ENCODE peak calls at places on chromosomes 12 and 14, in four cellular contexts. One of them, this sample, is unnamed.

GRCh38 chr12:98352835-98353234 is 162.6 kb upstream of the TMPO start:
- DNase-seq in left colon: no peak
- DNase-seq in LoVo: no peak
- DNase-seq in HT-29: no peak
- DNase-seq in this sample: no peak

GRCh38 chr12:41972196-41972994 is 172.3 kb downstream of the GXYLT1 start:
- DNase-seq in left colon: no peak
- DNase-seq in LoVo: no peak
- DNase-seq in HT-29: no peak
- DNase-seq in this sample: no peak

GRCh38 chr14:71607056-71607455 is 325.2 kb upstream of the RGS6 start:
- DNase-seq in left colon: no peak
- DNase-seq in LoVo: no peak
- DNase-seq in HT-29: no peak
- DNase-seq in this sample: no peak

GRCh38 chr12:19273482-19274330 is 144.2 kb downstream of the PLEKHA5 start:
- DNase-seq in left colon: peak; percentile 56
- DNase-seq in LoVo: peak; percentile 93
- DNase-seq in HT-29: peak; percentile 89
- DNase-seq in this sample: peak; percentile 91

GRCh38 chr12:45969084-45969483 is 21.3 kb downstream of the SCAF11 start:
- DNase-seq in left colon: no peak
- DNase-seq in LoVo: no peak
- DNase-seq in HT-29: no peak
- DNase-seq in this sample: no peak

GRCh38 chr12:57087689-57088441 is 1.0 kb upstream of the NAB2 start:
- DNase-seq in left colon: peak; percentile 89
- DNase-seq in LoVo: peak; percentile 78
- DNase-seq in HT-29: peak; percentile 66
- DNase-seq in this sample: peak; percentile 93

GRCh38 chr14:104145826-104146642 is 7.6 kb downstream of the KIF26A start:
- DNase-seq in left colon: no peak
- DNase-seq in LoVo: no peak
- DNase-seq in HT-29: no peak
- DNase-seq in this sample: no peak

GRCh38 chr12:88921434-88921833 is 341.2 kb upstream of the KITLG start:
- DNase-seq in left colon: no peak
- DNase-seq in LoVo: no peak
- DNase-seq in HT-29: peak; percentile 23
- DNase-seq in this sample: no peak

GRCh38 chr12:80553316-80553715 is 109.3 kb downstream of the PTPRQ start:
- DNase-seq in left colon: no peak
- DNase-seq in LoVo: peak; percentile 28
- DNase-seq in HT-29: no peak
- DNase-seq in this sample: peak; percentile 65

GRCh38 chr14:68783408-68784297 is 9.2 kb downstream of the ZFP36L1 start:
- DNase-seq in left colon: peak; percentile 73
- DNase-seq in LoVo: no peak
- DNase-seq in HT-29: no peak
- DNase-seq in this sample: no peak

GRCh38 chr12:29644536-29645162 is 139.1 kb downstream of the TMTC1 start:
- DNase-seq in left colon: no peak
- DNase-seq in LoVo: no peak
- DNase-seq in HT-29: no peak
- DNase-seq in this sample: no peak

GRCh38 chr12:32586390-32586789 is 92.7 kb upstream of the DNM1L start:
- DNase-seq in left colon: no peak
- DNase-seq in LoVo: no peak
- DNase-seq in HT-29: no peak
- DNase-seq in this sample: peak; percentile 84

GRCh38 chr12:61524851-61525250 is 735.4 kb upstream of the USP15 start:
- DNase-seq in left colon: no peak
- DNase-seq in LoVo: no peak
- DNase-seq in HT-29: no peak
- DNase-seq in this sample: no peak

GRCh38 chr12:53067993-53068770 is 11.0 kb downstream of the SPRYD3 start:
- DNase-seq in left colon: no peak
- DNase-seq in LoVo: no peak
- DNase-seq in HT-29: no peak
- DNase-seq in this sample: no peak

GRCh38 chr14:42222924-42223471 is 616.3 kb downstream of the LRFN5 start:
- DNase-seq in left colon: no peak
- DNase-seq in LoVo: no peak
- DNase-seq in HT-29: no peak
- DNase-seq in this sample: peak; percentile 71

GRCh38 chr12:57898308-57898970 is 42.9 kb upstream of the ATP23 start:
- DNase-seq in left colon: no peak
- DNase-seq in LoVo: no peak
- DNase-seq in HT-29: no peak
- DNase-seq in this sample: peak; percentile 60

GRCh38 chr14:49999216-49999761 is 106.4 kb downstream of the ARF6 start:
- DNase-seq in left colon: peak; percentile 93
- DNase-seq in LoVo: peak; percentile 74
- DNase-seq in HT-29: peak; percentile 59
- DNase-seq in this sample: peak; percentile 79

GRCh38 chr14:29716150-29716549 is 211.5 kb downstream of the PRKD1 start:
- DNase-seq in left colon: no peak
- DNase-seq in LoVo: no peak
- DNase-seq in HT-29: no peak
- DNase-seq in this sample: no peak

GRCh38 chr12:34347367-34347766 is 325.1 kb downstream of the ALG10 start:
- DNase-seq in left colon: no peak
- DNase-seq in LoVo: peak; percentile 71
- DNase-seq in HT-29: peak; percentile 9
- DNase-seq in this sample: no peak

GRCh38 chr14:93977790-93978581 is 1.6 kb upstream of the ASB2 start:
- DNase-seq in left colon: no peak
- DNase-seq in LoVo: no peak
- DNase-seq in HT-29: no peak
- DNase-seq in this sample: peak; percentile 42

GRCh38 chr12:2190896-2191533 is 138.2 kb downstream of the CACNA1C start:
- DNase-seq in left colon: no peak
- DNase-seq in LoVo: no peak
- DNase-seq in HT-29: no peak
- DNase-seq in this sample: no peak

GRCh38 chr12:50597200-50598195 is 92.7 kb downstream of the DIP2B start:
- DNase-seq in left colon: no peak
- DNase-seq in LoVo: no peak
- DNase-seq in HT-29: no peak
- DNase-seq in this sample: peak; percentile 83

GRCh38 chr14:105069887-105070759 is 4.9 kb upstream of the GPR132 start:
- DNase-seq in left colon: no peak
- DNase-seq in LoVo: no peak
- DNase-seq in HT-29: no peak
- DNase-seq in this sample: no peak

GRCh38 chr14:30142216-30142615 is 214.6 kb upstream of the PRKD1 start:
- DNase-seq in left colon: no peak
- DNase-seq in LoVo: no peak
- DNase-seq in HT-29: no peak
- DNase-seq in this sample: no peak

GRCh38 chr12:15227004-15227679 is 5.9 kb upstream of the RERG start:
- DNase-seq in left colon: peak; percentile 42
- DNase-seq in LoVo: peak; percentile 50
- DNase-seq in HT-29: peak; percentile 36
- DNase-seq in this sample: peak; percentile 36

GRCh38 chr12:22658214-22658613 is 33.2 kb downstream of the ETNK1 start:
- DNase-seq in left colon: no peak
- DNase-seq in LoVo: no peak
- DNase-seq in HT-29: no peak
- DNase-seq in this sample: peak; percentile 97

GRCh38 chr12:116055895-116056607 is 221.4 kb downstream of the MED13L start:
- DNase-seq in left colon: no peak
- DNase-seq in LoVo: no peak
- DNase-seq in HT-29: no peak
- DNase-seq in this sample: no peak

GRCh38 chr12:104680070-104680469 is 223.3 kb downstream of the CHST11 start:
- DNase-seq in left colon: no peak
- DNase-seq in LoVo: no peak
- DNase-seq in HT-29: peak; percentile 29
- DNase-seq in this sample: no peak

GRCh38 chr12:49064767-49065152 is 4.2 kb upstream of the KMT2D start:
- DNase-seq in left colon: no peak
- DNase-seq in LoVo: no peak
- DNase-seq in HT-29: no peak
- DNase-seq in this sample: no peak

GRCh38 chr14:98177551-98177950 is 1094.4 kb downstream of the BCL11B start:
- DNase-seq in left colon: no peak
- DNase-seq in LoVo: no peak
- DNase-seq in HT-29: no peak
- DNase-seq in this sample: no peak

GRCh38 chr12:70052931-70053497 is 190.2 kb upstream of the CNOT2 start:
- DNase-seq in left colon: peak; percentile 59
- DNase-seq in LoVo: peak; percentile 90
- DNase-seq in HT-29: peak; percentile 81
- DNase-seq in this sample: peak; percentile 84

GRCh38 chr14:60695327-60695726 is 28.8 kb downstream of the SIX4 start:
- DNase-seq in left colon: no peak
- DNase-seq in LoVo: no peak
- DNase-seq in HT-29: no peak
- DNase-seq in this sample: no peak

This sample was measured in mammary epithelial cell.